ENCODE peak calls at places on chromosomes 13 and 19, in nine cellular contexts. One of them, this sample, is unnamed.

GRCh38 chr19:49515767-49516166 is 3.3 kb downstream of the FCGRT start:
- DNase-seq in A673: no peak
- DNase-seq in tibial nerve: no peak
- DNase-seq in lung: no peak
- DNase-seq in astrocyte of the spinal cord: no peak
- DNase-seq in lower leg skin: no peak
- DNase-seq in AG04450: no peak
- DNase-seq in fibroblast of pulmonary artery: peak
- DNase-seq in BE2C: no peak
- DNase-seq in this sample: no peak

GRCh38 chr13:73932091-73932490 is 202.1 kb downstream of the KLF12 start:
- DNase-seq in A673: no peak
- DNase-seq in tibial nerve: no peak
- DNase-seq in BE2C: no peak
- DNase-seq in astrocyte of the spinal cord: no peak
- DNase-seq in lower leg skin: no peak
- DNase-seq in AG04450: no peak
- DNase-seq in fibroblast of pulmonary artery: no peak
- DNase-seq in lung: no peak
- DNase-seq in this sample: no peak

GRCh38 chr13:113076681-113077401 is 28.8 kb upstream of the F7 start:
- DNase-seq in lung: no peak
- DNase-seq in astrocyte of the spinal cord: no peak
- DNase-seq in AG04450: no peak
- DNase-seq in fibroblast of pulmonary artery: no peak
- DNase-seq in A673: no peak
- DNase-seq in BE2C: peak
- DNase-seq in tibial nerve: no peak
- DNase-seq in lower leg skin: no peak
- DNase-seq in this sample: no peak

GRCh38 chr19:54449701-54450069 is 686 bp downstream of the LENG8 start:
- DNase-seq in tibial nerve: no peak
- DNase-seq in BE2C: no peak
- DNase-seq in lower leg skin: no peak
- DNase-seq in A673: no peak
- DNase-seq in AG04450: no peak
- DNase-seq in fibroblast of pulmonary artery: peak
- DNase-seq in lung: no peak
- DNase-seq in astrocyte of the spinal cord: no peak
- DNase-seq in this sample: no peak

GRCh38 chr13:21237081-21237480 is 60.6 kb downstream of the MRPL57 start:
- DNase-seq in lung: no peak
- DNase-seq in lower leg skin: no peak
- DNase-seq in fibroblast of pulmonary artery: no peak
- DNase-seq in tibial nerve: no peak
- DNase-seq in A673: no peak
- DNase-seq in BE2C: no peak
- DNase-seq in astrocyte of the spinal cord: no peak
- DNase-seq in AG04450: no peak
- DNase-seq in this sample: no peak

GRCh38 chr13:108269601-108270328 is at the start of gene TNFSF13B:
- DNase-seq in fibroblast of pulmonary artery: peak
- DNase-seq in AG04450: no peak
- DNase-seq in A673: peak
- DNase-seq in lower leg skin: peak
- DNase-seq in astrocyte of the spinal cord: peak
- DNase-seq in lung: no peak
- DNase-seq in BE2C: peak
- DNase-seq in tibial nerve: no peak
- DNase-seq in this sample: no peak

GRCh38 chr13:34207334-34207733 is 389.4 kb downstream of the RFC3 start:
- DNase-seq in lower leg skin: no peak
- DNase-seq in AG04450: peak
- DNase-seq in BE2C: no peak
- DNase-seq in A673: peak
- DNase-seq in fibroblast of pulmonary artery: peak
- DNase-seq in lung: no peak
- DNase-seq in astrocyte of the spinal cord: peak
- DNase-seq in tibial nerve: no peak
- DNase-seq in this sample: peak

GRCh38 chr13:75907044-75907443 is 270.9 kb downstream of the LMO7 start:
- DNase-seq in AG04450: no peak
- DNase-seq in astrocyte of the spinal cord: no peak
- DNase-seq in BE2C: no peak
- DNase-seq in fibroblast of pulmonary artery: no peak
- DNase-seq in lower leg skin: no peak
- DNase-seq in A673: no peak
- DNase-seq in lung: no peak
- DNase-seq in tibial nerve: no peak
- DNase-seq in this sample: no peak

GRCh38 chr19:50328257-50329145 is 676 bp downstream of the KCNC3 start:
- DNase-seq in AG04450: no peak
- DNase-seq in fibroblast of pulmonary artery: no peak
- DNase-seq in A673: peak
- DNase-seq in tibial nerve: no peak
- DNase-seq in lower leg skin: no peak
- DNase-seq in lung: no peak
- DNase-seq in BE2C: no peak
- DNase-seq in astrocyte of the spinal cord: no peak
- DNase-seq in this sample: no peak

GRCh38 chr19:29598496-29598895 is 7.6 kb upstream of the POP4 start:
- DNase-seq in fibroblast of pulmonary artery: no peak
- DNase-seq in astrocyte of the spinal cord: no peak
- DNase-seq in BE2C: no peak
- DNase-seq in lung: no peak
- DNase-seq in lower leg skin: no peak
- DNase-seq in A673: no peak
- DNase-seq in tibial nerve: no peak
- DNase-seq in AG04450: no peak
- DNase-seq in this sample: no peak

GRCh38 chr13:40439928-40440327 is 226.5 kb downstream of the FOXO1 start:
- DNase-seq in fibroblast of pulmonary artery: no peak
- DNase-seq in astrocyte of the spinal cord: no peak
- DNase-seq in BE2C: no peak
- DNase-seq in lung: no peak
- DNase-seq in A673: no peak
- DNase-seq in lower leg skin: no peak
- DNase-seq in AG04450: no peak
- DNase-seq in tibial nerve: peak
- DNase-seq in this sample: no peak

GRCh38 chr19:4068058-4068966 is 1.6 kb upstream of the ZBTB7A start:
- DNase-seq in AG04450: no peak
- DNase-seq in BE2C: peak
- DNase-seq in astrocyte of the spinal cord: no peak
- DNase-seq in lower leg skin: peak
- DNase-seq in lung: no peak
- DNase-seq in A673: no peak
- DNase-seq in tibial nerve: no peak
- DNase-seq in fibroblast of pulmonary artery: no peak
- DNase-seq in this sample: no peak

GRCh38 chr19:4066176-4066606 is 508 bp downstream of the ZBTB7A start:
- DNase-seq in BE2C: no peak
- DNase-seq in tibial nerve: no peak
- DNase-seq in fibroblast of pulmonary artery: no peak
- DNase-seq in AG04450: no peak
- DNase-seq in A673: no peak
- DNase-seq in lung: no peak
- DNase-seq in lower leg skin: peak
- DNase-seq in astrocyte of the spinal cord: no peak
- DNase-seq in this sample: no peak

GRCh38 chr19:4069331-4069959 is 2.7 kb upstream of the ZBTB7A start:
- DNase-seq in AG04450: no peak
- DNase-seq in lower leg skin: no peak
- DNase-seq in A673: no peak
- DNase-seq in BE2C: no peak
- DNase-seq in fibroblast of pulmonary artery: no peak
- DNase-seq in lung: no peak
- DNase-seq in astrocyte of the spinal cord: no peak
- DNase-seq in tibial nerve: no peak
- DNase-seq in this sample: no peak

GRCh38 chr19:4066682-4067395 is at the start of gene ZBTB7A:
- DNase-seq in AG04450: no peak
- DNase-seq in BE2C: peak
- DNase-seq in tibial nerve: peak
- DNase-seq in fibroblast of pulmonary artery: peak
- DNase-seq in lung: peak
- DNase-seq in lower leg skin: peak
- DNase-seq in astrocyte of the spinal cord: peak
- DNase-seq in A673: peak
- DNase-seq in this sample: no peak

GRCh38 chr19:4067396-4068057 is 828 bp upstream of the ZBTB7A start:
- DNase-seq in astrocyte of the spinal cord: no peak
- DNase-seq in AG04450: no peak
- DNase-seq in lower leg skin: peak
- DNase-seq in tibial nerve: no peak
- DNase-seq in BE2C: peak
- DNase-seq in A673: peak
- DNase-seq in fibroblast of pulmonary artery: no peak
- DNase-seq in lung: no peak
- DNase-seq in this sample: no peak
- TF ChIP-seq CTCF in astrocyte of the spinal cord: no peak
- TF ChIP-seq CTCF in AG04450: no peak
- TF ChIP-seq CTCF in lower leg skin: no peak
- TF ChIP-seq CTCF in tibial nerve: no peak
- TF ChIP-seq CTCF in BE2C: no peak
- TF ChIP-seq CTCF in A673: no peak
- TF ChIP-seq CTCF in fibroblast of pulmonary artery: no peak
- TF ChIP-seq CTCF in lung: no peak
- TF ChIP-seq CTCF in this sample: no peak

DNA sequence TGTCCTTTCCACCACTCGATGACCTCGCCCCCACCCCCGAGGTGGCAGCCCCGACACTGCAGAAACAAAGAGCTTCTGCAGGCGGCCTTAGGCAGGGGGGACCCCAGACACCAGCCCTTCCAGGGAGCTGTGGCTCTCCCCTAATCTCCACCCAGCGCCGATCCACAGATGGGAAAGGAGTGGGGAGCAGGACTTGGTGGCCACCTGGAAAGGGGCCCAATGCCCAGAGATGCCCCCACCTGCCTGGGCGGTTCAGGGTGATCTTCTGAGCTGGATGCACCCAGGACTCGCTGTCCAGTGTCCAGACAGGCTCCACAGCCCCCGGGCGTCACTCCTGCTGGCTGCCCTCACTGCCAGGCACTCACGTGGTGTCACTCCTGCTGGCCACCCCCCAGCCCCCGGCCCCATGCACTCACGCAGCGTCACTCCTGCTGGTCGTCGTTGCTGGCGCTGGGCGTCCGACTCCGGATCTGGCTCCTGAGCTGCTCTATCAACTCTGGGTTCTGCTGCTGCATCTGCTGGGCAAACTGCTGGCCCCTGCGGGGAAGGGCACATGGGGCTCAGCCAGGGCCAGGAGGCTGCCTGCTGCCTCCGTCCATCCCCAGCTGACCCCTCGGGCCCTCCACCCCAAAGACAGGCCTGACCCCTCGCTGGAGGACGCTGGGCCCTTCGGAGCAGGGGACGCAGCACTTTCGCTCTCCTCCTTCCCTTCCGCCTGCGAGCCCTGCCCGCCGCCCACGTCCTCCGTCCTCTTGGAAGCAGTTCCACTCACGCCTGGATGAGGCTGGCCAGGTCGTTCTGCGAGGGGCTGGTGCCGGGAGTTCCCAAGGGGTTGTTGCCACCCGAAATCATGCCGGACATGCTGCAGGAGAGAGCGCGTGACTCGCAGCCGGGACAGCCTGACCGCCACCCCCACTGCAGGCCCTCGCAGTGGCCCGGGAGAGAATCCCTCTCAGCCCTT is 17.4 kb upstream of the SLC39A3 start:
- DNase-seq in BE2C: no peak
- DNase-seq in tibial nerve: no peak
- DNase-seq in lower leg skin: no peak
- DNase-seq in fibroblast of pulmonary artery: no peak
- DNase-seq in astrocyte of the spinal cord: no peak
- DNase-seq in lung: no peak
- DNase-seq in A673: no peak
- DNase-seq in AG04450: no peak
- DNase-seq in this sample: no peak
- H3K4me3 ChIP-seq in BE2C: no peak
- H3K4me3 ChIP-seq in tibial nerve: no peak
- H3K4me3 ChIP-seq in lower leg skin: no peak
- H3K4me3 ChIP-seq in fibroblast of pulmonary artery: no peak
- H3K4me3 ChIP-seq in astrocyte of the spinal cord: no peak
- H3K4me3 ChIP-seq in lung: no peak
- H3K4me3 ChIP-seq in A673: no peak
- H3K4me3 ChIP-seq in AG04450: no peak
- H3K4me3 ChIP-seq in this sample: no peak

DNA sequence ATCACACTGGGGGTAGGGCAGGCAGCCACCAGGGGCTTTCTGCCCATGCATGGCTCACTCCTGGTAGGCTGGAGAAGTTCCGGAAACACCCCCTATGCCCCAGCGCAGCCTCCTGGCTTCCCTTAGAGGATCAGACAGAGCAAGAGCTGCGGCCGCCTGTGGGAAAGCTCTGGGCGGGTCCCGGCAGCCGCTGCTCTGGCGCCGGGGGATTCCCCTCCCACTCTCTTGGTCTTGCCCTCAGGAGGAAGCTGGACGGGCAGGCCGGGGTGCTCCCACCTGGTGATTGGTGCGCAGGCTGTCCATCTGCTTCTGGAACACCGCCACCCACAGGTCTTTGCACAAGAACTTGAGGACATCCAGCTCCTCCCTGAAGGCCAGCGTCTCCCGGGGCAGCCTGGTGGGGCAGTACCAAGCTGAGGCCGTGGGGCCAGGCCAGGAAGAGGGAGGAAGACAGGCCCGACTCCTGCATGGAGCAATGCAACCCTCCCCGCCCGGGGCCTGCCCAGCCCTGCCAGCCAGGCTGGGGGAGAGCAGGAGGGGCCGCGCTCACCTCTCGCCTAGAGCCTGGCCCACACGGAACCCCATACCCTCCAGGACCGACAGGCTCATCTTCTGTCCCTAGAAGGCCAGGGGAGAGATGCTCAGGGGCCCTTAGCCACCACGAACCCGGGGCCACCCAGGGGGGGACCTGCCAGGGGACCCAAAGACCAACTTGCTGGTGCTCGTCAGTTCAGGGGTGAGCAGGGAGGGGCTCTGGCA is 4.0 kb upstream of the NKPD1 start:
- DNase-seq in fibroblast of pulmonary artery: peak
- DNase-seq in BE2C: peak
- DNase-seq in AG04450: no peak
- DNase-seq in A673: no peak
- DNase-seq in lung: peak
- DNase-seq in astrocyte of the spinal cord: peak
- DNase-seq in lower leg skin: peak
- DNase-seq in tibial nerve: no peak
- DNase-seq in this sample: no peak
- TF ChIP-seq CTCF in fibroblast of pulmonary artery: peak
- TF ChIP-seq CTCF in BE2C: no peak
- TF ChIP-seq CTCF in AG04450: no peak
- TF ChIP-seq CTCF in A673: no peak
- TF ChIP-seq CTCF in lung: no peak
- TF ChIP-seq CTCF in astrocyte of the spinal cord: no peak
- TF ChIP-seq CTCF in lower leg skin: no peak
- TF ChIP-seq CTCF in tibial nerve: no peak
- TF ChIP-seq CTCF in this sample: peak

DNA sequence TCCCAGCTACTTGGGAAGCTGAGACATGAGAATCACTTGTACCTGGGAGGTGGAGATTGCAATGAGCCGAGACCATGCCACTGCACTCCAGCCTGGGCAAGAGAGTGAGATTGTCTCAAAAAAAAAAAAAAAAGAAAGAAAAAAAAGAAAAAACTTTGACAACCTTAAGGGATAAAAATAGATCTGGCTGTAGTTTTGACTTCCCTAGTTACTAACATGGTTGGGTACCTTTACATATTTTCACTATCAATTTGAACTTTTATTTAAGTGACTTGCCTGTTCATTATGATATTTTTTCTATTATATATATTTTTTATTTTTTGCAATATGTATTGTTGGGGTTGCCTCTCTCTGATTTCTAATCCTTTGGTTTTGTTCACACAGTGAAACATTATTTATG is 8.4 kb upstream of the ZNF235 start:
- DNase-seq in fibroblast of pulmonary artery: no peak
- DNase-seq in A673: no peak
- DNase-seq in AG04450: no peak
- DNase-seq in lower leg skin: no peak
- DNase-seq in BE2C: no peak
- DNase-seq in astrocyte of the spinal cord: no peak
- DNase-seq in tibial nerve: no peak
- DNase-seq in lung: no peak
- DNase-seq in this sample: no peak
- H3K4me3 ChIP-seq in fibroblast of pulmonary artery: no peak
- H3K4me3 ChIP-seq in A673: no peak
- H3K4me3 ChIP-seq in AG04450: no peak
- H3K4me3 ChIP-seq in lower leg skin: no peak
- H3K4me3 ChIP-seq in BE2C: no peak
- H3K4me3 ChIP-seq in astrocyte of the spinal cord: no peak
- H3K4me3 ChIP-seq in tibial nerve: no peak
- H3K4me3 ChIP-seq in lung: no peak
- H3K4me3 ChIP-seq in this sample: no peak